ENCODE peak calls at places on chromosomes 13 and 19, in four cellular contexts. J is upper lobe of right lung, I is GM13976, N is epithelial cell of esophagus. E is an unnamed sample.

GRCh38 chr19:53158119-53158656 is 665 bp downstream of the ZNF347 start:
- DNase-seq in N (peak; percentile 32), J (peak; percentile 68), I (peak; percentile 41), E (peak; percentile 29)

GRCh38 chr19:44992336-44993163 is 8.7 kb upstream of the RELB start:
- DNase-seq in N (no peak), I (no peak), J (no peak), E (no peak)

GRCh38 chr13:38821753-38822551 is 135.1 kb downstream of the FREM2 start:
- DNase-seq in I (no peak), J (no peak), N (peak; percentile 78), E (no peak)

GRCh38 chr13:112702341-112702982 is 12.6 kb downstream of the ATP11A start:
- DNase-seq in N (no peak), J (no peak), I (no peak), E (peak; percentile 19)

GRCh38 chr19:7494416-7495098 is 5.7 kb upstream of the PEX11G start:
- DNase-seq in I (no peak), N (peak; percentile 85), J (no peak), E (peak; percentile 32)

GRCh38 chr19:43820098-43820860 is 6.8 kb upstream of the ZNF283 start:
- DNase-seq in J (peak; percentile 71), I (peak; percentile 49), N (peak; percentile 62), E (no peak)

GRCh38 chr13:35894636-35895035 is 236.5 kb downstream of the DCLK1 start:
- DNase-seq in J (no peak), N (no peak), I (no peak), E (no peak)

GRCh38 chr19:49233163-49233562 is 75.6 kb downstream of the TRPM4 start:
- DNase-seq in N (no peak), J (no peak), I (no peak), E (no peak)

GRCh38 chr19:14632286-14632685 is 42.4 kb downstream of the ADGRE3 start:
- DNase-seq in N (peak; percentile 17), J (no peak), I (peak; percentile 49), E (no peak)

GRCh38 chr19:41323430-41324125 is 13.6 kb downstream of the CCDC97 start:
- DNase-seq in J (no peak), I (no peak), N (peak; percentile 70), E (peak; percentile 60)

GRCh38 chr13:106550570-106551135 is 15.2 kb upstream of the EFNB2 start:
- DNase-seq in N (no peak), I (no peak), J (no peak), E (no peak)

GRCh38 chr13:45943965-45944364 is 92.4 kb upstream of the SIAH3 start:
- DNase-seq in N (no peak), J (no peak), I (no peak), E (no peak)

GRCh38 chr13:46119883-46120614 is 15.2 kb upstream of the CPB2 start:
- DNase-seq in N (peak; percentile 60), J (no peak), I (no peak), E (no peak)

GRCh38 chr13:94700051-94700535 is 12.3 kb downstream of the SOX21 start:
- DNase-seq in J (no peak), I (no peak), N (no peak), E (no peak)

GRCh38 chr19:2721570-2722540 is 683 bp upstream of the DIRAS1 start:
- DNase-seq in N (no peak), J (no peak), I (no peak), E (no peak)
- TF ChIP-seq CTCF in N (no peak), J (no peak), I (no peak), E (no peak)

GRCh38 chr13:44879452-44880058 is 109.7 kb downstream of the NUFIP1 start:
- DNase-seq in I (peak; percentile 42), N (peak; percentile 67), J (no peak), E (no peak)
- TF ChIP-seq CTCF in I (peak; percentile 18), N (peak; percentile 69), J (peak; percentile 45), E (peak; percentile 9)

GRCh38 chr13:29964181-29964845 is 113.9 kb upstream of the UBL3 start:
- DNase-seq in N (no peak), J (no peak), I (no peak), E (no peak)
- TF ChIP-seq CTCF in N (no peak), J (no peak), I (no peak), E (no peak)

DNA sequence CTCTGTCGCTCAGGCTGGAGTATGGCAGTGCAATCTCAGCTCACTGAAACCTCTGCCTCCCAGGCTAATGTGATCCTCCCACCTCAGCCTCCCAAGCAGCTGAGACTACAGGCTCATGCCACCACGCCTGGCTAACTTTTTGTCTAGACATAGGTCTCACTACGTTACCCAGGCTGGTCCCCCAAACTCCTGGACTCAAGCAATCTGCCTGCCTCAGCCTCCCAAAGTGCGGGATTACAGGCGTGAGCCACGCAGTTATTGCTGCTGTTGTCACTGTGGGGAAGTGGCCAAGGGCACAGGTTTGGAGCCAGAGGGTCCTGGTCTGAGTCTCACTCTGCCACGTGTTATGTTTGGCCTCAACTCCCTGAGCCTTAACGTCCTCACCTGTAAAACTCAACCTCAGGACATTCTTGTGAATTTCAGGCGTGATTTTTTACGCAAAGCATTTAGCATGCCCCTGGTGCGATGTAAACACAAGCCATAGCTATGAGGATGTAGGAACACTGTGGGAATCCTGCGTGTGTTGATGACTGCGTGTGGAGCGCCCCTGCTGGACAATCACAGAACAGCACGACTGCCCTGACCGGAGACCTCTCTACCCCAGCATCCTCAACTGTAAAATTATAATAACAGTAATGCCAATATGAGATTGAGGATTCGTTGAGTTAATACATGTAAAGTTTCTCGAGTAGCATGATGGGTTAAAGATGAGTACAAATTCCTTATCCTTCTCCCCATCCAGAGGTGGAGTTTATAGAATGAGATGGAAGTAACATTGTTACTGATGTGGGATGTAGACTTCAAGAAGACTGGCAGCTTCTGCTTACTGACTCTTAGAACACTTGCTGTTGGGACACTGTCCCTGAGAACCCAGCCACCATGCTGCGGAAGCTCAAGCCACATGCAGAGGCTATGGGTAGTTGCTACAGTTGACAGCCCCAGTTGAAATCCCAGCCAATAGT is 41.8 kb upstream of the PNMA8B start:
- DNase-seq in N (peak; percentile 51), I (peak; percentile 60), J (peak; percentile 79), E (peak; percentile 65)
- TF ChIP-seq CTCF in N (peak; percentile 95), I (peak; percentile 73), J (peak; percentile 94), E (no peak)

GRCh38 chr13:97505022-97505421 is 71.1 kb downstream of the RAP2A start:
- DNase-seq in J (no peak), I (no peak), N (no peak), E (no peak)

GRCh38 chr13:97502691-97503090 is 68.7 kb downstream of the RAP2A start:
- DNase-seq in N (no peak), I (no peak), J (no peak), E (no peak)

GRCh38 chr13:97502192-97502591 is 68.2 kb downstream of the RAP2A start:
- DNase-seq in J (no peak), I (no peak), N (no peak), E (no peak)

DNA sequence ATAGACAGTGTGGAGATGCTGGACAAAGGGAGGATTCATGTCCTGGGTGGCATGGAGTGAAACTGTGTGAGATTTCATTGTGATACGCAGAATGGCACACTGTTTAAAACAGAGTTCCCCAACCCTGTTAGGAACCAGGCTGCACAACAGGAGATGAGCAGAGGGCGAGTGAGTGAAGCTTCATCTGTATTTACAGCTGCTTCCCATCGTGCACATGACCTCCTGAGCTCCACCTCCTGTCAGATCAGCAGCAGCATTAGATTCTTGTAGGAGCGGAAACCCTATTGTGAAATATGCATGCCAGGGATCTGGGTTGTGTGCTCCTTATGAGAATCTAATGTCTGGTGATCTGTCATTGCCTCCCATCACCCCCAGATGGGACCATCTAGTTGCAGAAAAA is 72.5 kb downstream of the RAP2A start:
- DNase-seq in N (peak; percentile 36), I (no peak), J (no peak), E (no peak)
- TF ChIP-seq CTCF in N (no peak), I (no peak), J (no peak), E (no peak)

GRCh38 chr13:64377606-64378005 is 2852.5 kb downstream of the PCDH9 start:
- DNase-seq in J (no peak), N (no peak), I (no peak), E (no peak)
- TF ChIP-seq CTCF in J (no peak), N (no peak), I (no peak), E (no peak)

DNA sequence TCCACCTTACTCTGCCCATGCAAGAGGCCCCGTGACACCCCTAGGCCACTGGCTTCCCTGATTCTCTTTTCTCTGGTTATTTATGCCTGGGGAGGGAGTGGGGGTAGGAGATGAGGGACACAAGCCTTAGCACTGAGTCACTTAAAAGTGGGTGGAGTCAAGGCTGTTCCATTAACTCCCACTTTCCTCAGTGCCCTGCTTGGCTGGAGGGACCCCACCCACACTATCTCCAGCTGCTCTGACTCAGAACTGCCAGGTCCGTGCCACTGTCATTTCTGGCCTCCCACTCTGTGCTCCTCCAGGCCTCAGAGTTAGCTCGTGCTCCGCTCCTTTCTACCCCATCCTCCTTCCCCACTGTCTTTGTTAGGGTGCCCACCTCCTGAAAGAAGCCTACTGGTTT is 113.4 kb upstream of the UQCRFS1 start:
- DNase-seq in J (no peak), I (no peak), N (no peak), E (no peak)
- TF ChIP-seq CTCF in J (no peak), I (no peak), N (no peak), E (no peak)

DNA sequence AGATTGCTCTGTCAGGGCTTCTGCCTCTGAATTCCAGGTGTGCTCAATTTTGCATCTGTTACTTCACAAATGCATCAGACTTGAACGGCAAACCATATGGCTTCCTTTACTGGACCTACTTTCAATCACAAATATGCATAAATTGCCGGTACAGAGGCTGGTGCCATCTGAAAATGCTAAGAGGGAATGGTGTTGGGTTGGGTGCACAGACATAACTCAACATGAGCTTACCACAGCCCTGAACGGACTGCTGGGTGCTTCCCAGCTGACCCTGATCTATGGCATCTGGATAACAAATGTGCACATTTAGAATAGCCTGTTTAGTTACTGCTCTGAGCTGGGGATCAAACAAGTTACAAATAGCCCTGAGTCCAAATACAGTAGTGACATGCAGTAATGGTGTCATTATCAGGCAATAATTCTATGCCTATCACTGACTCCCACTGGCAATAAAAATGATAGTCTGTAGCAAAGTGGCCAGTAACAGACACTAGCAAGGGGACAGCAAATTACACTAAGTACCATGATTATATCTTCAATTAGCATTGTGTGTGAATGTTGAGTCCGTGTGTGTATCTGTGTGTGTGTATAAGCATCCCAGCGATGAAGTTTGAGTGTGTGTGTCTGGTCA is 927.3 kb downstream of the DIAPH3 start:
- DNase-seq in N (no peak), J (no peak), I (no peak), E (no peak)
- TF ChIP-seq CTCF in N (no peak), J (no peak), I (no peak), E (no peak)

E was measured in stomach.